ENCODE peak calls at places on chromosomes 11 and 22, in nine cellular contexts. U is cardiac fibroblast; K is mucosa of gallbladder; Q is NCI-H2081; B is Calu3; W is activated naive CD8-positive, alpha-beta T cell treated with anti-CD3 and anti-CD28 coated beads for 36 hours; X is NCI-H1092 treated with DMSO at 0.1 percent for 48 hours; Z is DMS153; F is mesenteric fat pad. R is an unnamed sample.

GRCh38 chr11:13952668-13953067 is 9.9 kb upstream of the SPON1 start:
- DNase-seq in F (no peak), W (no peak), B (no peak), K (no peak), Q (no peak), X (no peak), U (no peak), Z (no peak), R (no peak)

GRCh38 chr11:124069429-124070401 is 28.6 kb upstream of the OR10G7 start:
- DNase-seq in U (peak), W (peak), B (peak), K (no peak), X (peak), Z (peak), F (no peak), Q (peak), R (no peak)

GRCh38 chr11:134862796-134863195 is 450.8 kb upstream of the B3GAT1 start:
- DNase-seq in Z (no peak), U (no peak), F (no peak), Q (no peak), K (no peak), W (no peak), X (no peak), B (no peak), R (peak)

GRCh38 chr22:19631899-19632670 is 82.2 kb upstream of the SEPTIN5 start:
- DNase-seq in B (peak), X (peak), Z (peak), Q (peak), F (peak), K (no peak), U (peak), W (peak), R (peak)

GRCh38 chr22:22576244-22576988 is 17.4 kb upstream of the PRAME start:
- DNase-seq in U (peak), Q (peak), X (peak), W (peak), F (no peak), K (peak), B (peak), Z (peak), R (no peak)

GRCh38 chr22:36385491-36386350 is 2.0 kb downstream of the MYH9 start:
- DNase-seq in U (peak), B (peak), Q (peak), W (peak), K (peak), X (peak), Z (peak), F (no peak), R (no peak)

GRCh38 chr11:69009441-69010211 is 3.4 kb downstream of the MRGPRF start:
- DNase-seq in B (no peak), Z (no peak), U (no peak), W (no peak), K (no peak), X (no peak), Q (no peak), F (no peak), R (no peak)

GRCh38 chr11:133946541-133947297 is 10.0 kb downstream of the IGSF9B start:
- DNase-seq in W (peak), K (no peak), B (no peak), U (peak), Q (peak), X (peak), F (no peak), Z (peak), R (no peak)

GRCh38 chr11:61158691-61159381 is 2.4 kb downstream of the VPS37C start:
- DNase-seq in X (no peak), K (no peak), U (peak), B (peak), W (no peak), Z (no peak), Q (no peak), F (no peak), R (no peak)

GRCh38 chr11:100681064-100681502 is 6.0 kb upstream of the ARHGAP42 start:
- DNase-seq in U (peak), B (peak), X (peak), K (peak), W (peak), Z (peak), Q (peak), F (no peak), R (no peak)

GRCh38 chr11:43547900-43548381 is 132.6 kb upstream of the HSD17B12 start:
- DNase-seq in Q (no peak), X (no peak), F (no peak), W (no peak), B (no peak), K (no peak), U (peak), Z (no peak), R (no peak)

GRCh38 chr11:121661796-121662508 is 209.2 kb upstream of the SORL1-AS1 start:
- DNase-seq in Z (no peak), B (no peak), U (peak), Q (peak), X (peak), K (no peak), F (no peak), W (no peak), R (no peak)

GRCh38 chr11:20050048-20050447 is 110.2 kb downstream of the DBX1 start:
- DNase-seq in Q (no peak), F (no peak), U (no peak), Z (no peak), X (no peak), B (no peak), W (no peak), K (no peak), R (no peak)

GRCh38 chr11:20672575-20672974 is 3.2 kb downstream of the NELL1 start:
- DNase-seq in B (peak), Z (peak), Q (peak), W (no peak), F (no peak), X (peak), K (no peak), U (peak), R (no peak)

GRCh38 chr22:19111140-19111539 is 11.1 kb downstream of the DGCR2 start:
- DNase-seq in K (no peak), F (no peak), Z (no peak), U (no peak), X (no peak), Q (no peak), W (no peak), B (no peak), R (no peak)

GRCh38 chr11:3341298-3341697 is 37.6 kb downstream of the ZNF195 start:
- DNase-seq in F (no peak), W (peak), K (peak), U (peak), X (peak), B (peak), Q (peak), Z (no peak), R (no peak)